ENCODE peak calls at places on chromosomes 7 and 10, in five cellular contexts. B is transverse colon, W is GM12891, L is HCT116, X is sigmoid colon. P is an unnamed sample.

GRCh38 chr10:124508907-124509454 is 47.4 kb downstream of the LHPP start:
- DNase-seq in L (no peak), X (no peak), B (no peak), W (no peak), P (no peak)

GRCh38 chr10:60594476-60595051 is 183.7 kb upstream of the CDK1 start:
- DNase-seq in L (no peak), X (no peak), W (no peak), B (no peak), P (no peak)

GRCh38 chr10:5496261-5497250 is 2.8 kb downstream of the CALML5 start:
- DNase-seq in W (no peak), B (no peak), L (no peak), X (peak), P (no peak)

GRCh38 chr7:26451997-26452396 is 160.3 kb downstream of the SNX10 start:
- DNase-seq in X (no peak), L (no peak), B (no peak), W (no peak), P (no peak)

GRCh38 chr10:111146025-111146640 is 69.3 kb downstream of the ADRA2A start:
- DNase-seq in W (no peak), X (no peak), B (no peak), L (no peak), P (no peak)

GRCh38 chr10:116708877-116709276 is 33.5 kb downstream of the HSPA12A start:
- DNase-seq in B (no peak), W (no peak), X (no peak), L (no peak), P (no peak)

GRCh38 chr10:15563161-15563715 is 156.5 kb downstream of the ITGA8 start:
- DNase-seq in W (no peak), X (no peak), L (no peak), B (no peak), P (no peak)

GRCh38 chr10:80104066-80104926 is 25.8 kb downstream of the TMEM254 start:
- DNase-seq in W (peak), B (no peak), L (no peak), X (no peak), P (peak)

GRCh38 chr7:2622869-2623697 is 8.7 kb upstream of the TTYH3 start:
- DNase-seq in B (peak), W (no peak), L (no peak), X (no peak), P (no peak)

GRCh38 chr10:50946991-50947781 is 61.8 kb upstream of the A1CF start:
- DNase-seq in W (no peak), L (no peak), B (no peak), X (no peak), P (no peak)

GRCh38 chr10:71857934-71858890 is 7.2 kb upstream of the PSAP start:
- DNase-seq in L (no peak), W (no peak), X (peak), B (no peak), P (no peak)

GRCh38 chr7:125059861-125060456 is 130.3 kb upstream of the POT1 start:
- DNase-seq in B (no peak), W (no peak), L (no peak), X (no peak), P (no peak)

GRCh38 chr7:76217942-76218566 is 16.4 kb downstream of the SRRM3 start:
- DNase-seq in W (no peak), L (no peak), X (no peak), B (no peak), P (no peak)

GRCh38 chr10:132670546-132670945 is 115.4 kb downstream of the NKX6-2 start:
- DNase-seq in B (no peak), W (no peak), X (no peak), L (no peak), P (no peak)

GRCh38 chr7:127741764-127742375 is 89.9 kb downstream of the SND1 start:
- DNase-seq in B (no peak), X (no peak), L (no peak), W (no peak), P (no peak)

GRCh38 chr7:81029523-81029922 is 110.7 kb upstream of the SEMA3C start:
- DNase-seq in W (no peak), B (no peak), L (no peak), X (no peak), P (no peak)

GRCh38 chr10:625335-625699 is 64.2 kb downstream of the DIP2C start:
- DNase-seq in L (no peak), W (no peak), B (no peak), X (no peak), P (no peak)
- TF ChIP-seq POLR2A in L (no peak), W (no peak), B (no peak), X (no peak), P (no peak)

GRCh38 chr7:108525327-108525984 is 479 bp downstream of the PNPLA8 start:
- DNase-seq in W (no peak), L (peak), X (peak), B (no peak), P (no peak)
- TF ChIP-seq POLR2AphosphoS5 in W (no peak), L (peak), X (no peak), B (no peak), P (no peak)

GRCh38 chr7:120862987-120863386 is 5.0 kb upstream of the TSPAN12 start:
- DNase-seq in L (no peak), B (no peak), W (no peak), X (no peak), P (no peak)

GRCh38 chr7:120856621-120857352 is 1.2 kb downstream of the TSPAN12 start:
- DNase-seq in X (peak), L (peak), B (peak), W (peak), P (peak)

GRCh38 chr7:120857558-120858298 is at the start of gene TSPAN12:
- DNase-seq in B (peak), L (peak), W (peak), X (peak), P (peak)

GRCh38 chr7:120858299-120858636 is 324 bp upstream of the TSPAN12 start:
- DNase-seq in W (no peak), L (no peak), B (no peak), X (no peak), P (no peak)

GRCh38 chr7:120860151-120860550 is 2.2 kb upstream of the TSPAN12 start:
- DNase-seq in W (no peak), L (no peak), X (no peak), B (no peak), P (no peak)
- TF ChIP-seq POLR2A in W (no peak), L (no peak), X (no peak), B (no peak), P (no peak)

GRCh38 chr10:86437447-86437846 is 70.9 kb upstream of the GRID1 start:
- DNase-seq in B (no peak), L (no peak), W (no peak), X (no peak), P (no peak)

GRCh38 chr10:86440874-86441838 is 74.6 kb upstream of the GRID1 start:
- DNase-seq in X (no peak), W (no peak), L (no peak), B (no peak), P (no peak)

GRCh38 chr10:86438091-86438749 is 71.6 kb upstream of the GRID1 start:
- DNase-seq in W (no peak), X (no peak), B (no peak), L (no peak), P (no peak)

GRCh38 chr10:86436963-86437362 is 70.4 kb upstream of the GRID1 start:
- DNase-seq in B (no peak), L (no peak), X (no peak), W (no peak), P (no peak)

GRCh38 chr10:86439544-86439943 is 72.9 kb upstream of the GRID1 start:
- DNase-seq in B (peak), L (no peak), W (no peak), X (peak), P (no peak)
- TF ChIP-seq POLR2AphosphoS5 in B (no peak), L (no peak), W (no peak), X (no peak), P (no peak)

DNA sequence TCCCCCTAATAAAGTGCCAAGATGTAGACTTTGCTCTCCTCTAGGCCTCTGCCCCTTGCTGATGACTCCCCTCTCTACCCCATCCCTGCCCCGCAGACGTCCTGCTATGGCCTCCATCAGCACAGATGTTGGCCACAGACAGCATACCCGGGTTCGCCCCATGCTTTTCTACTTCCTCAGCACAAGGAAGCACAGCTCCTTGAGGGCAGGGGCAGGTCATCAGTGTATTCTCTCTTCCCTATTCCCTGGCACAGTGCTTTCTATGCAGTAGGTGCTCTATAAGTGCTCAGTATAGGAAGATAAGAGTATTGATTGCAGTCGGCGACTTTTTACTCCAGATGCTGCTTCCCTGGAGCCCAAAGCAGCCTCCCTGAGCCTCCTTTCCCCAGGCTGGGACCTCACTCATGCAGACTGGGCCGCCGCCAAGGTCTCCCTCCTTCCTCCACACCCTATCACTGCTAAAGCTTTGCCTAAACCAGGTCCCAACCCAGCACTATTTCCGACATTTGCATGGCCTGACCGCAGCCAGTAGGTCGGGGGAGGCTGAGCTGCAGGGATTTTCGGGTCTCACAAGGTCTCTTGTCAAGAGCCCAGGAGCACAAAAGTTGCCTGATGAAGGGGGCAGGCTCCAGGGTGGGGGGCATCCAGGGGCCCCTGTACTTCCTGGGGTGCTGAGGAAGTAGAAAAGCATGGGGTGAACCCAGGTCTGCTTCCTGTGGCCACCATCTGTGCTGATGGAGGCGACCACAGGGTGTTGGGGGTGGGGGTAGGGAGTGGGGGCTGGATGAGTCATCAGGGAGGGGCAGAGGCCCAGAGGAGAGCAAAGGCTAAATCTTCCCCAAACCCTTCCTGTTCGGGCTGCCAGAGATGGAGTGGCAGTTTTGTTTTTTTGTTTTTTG is 8.0 kb downstream of the CALHM3 start:
- DNase-seq in B (peak), X (no peak), L (no peak), W (peak), P (peak)
- TF ChIP-seq POLR2A in B (no peak), X (no peak), L (no peak), W (peak), P (peak)

GRCh38 chr10:78042058-78042751 is 8.5 kb downstream of the RPS24 start:
- DNase-seq in B (no peak), W (no peak), X (no peak), L (no peak), P (no peak)
- TF ChIP-seq POLR2AphosphoS5 in B (no peak), W (peak), X (no peak), L (peak), P (peak)